ENCODE peak calls at places on chromosomes 6 and 20, in nine cellular contexts. R, K, G, N, U, E, J, A and O are unnamed samples.

GRCh38 chr20:16712541-16712947 is 17.3 kb upstream of the SNRPB2 start:
- DNase-seq in R (no peak), K (no peak), G (no peak), N (no peak), U (no peak), E (no peak), J (no peak), A (peak; percentile 36), O (no peak)

GRCh38 chr20:46226602-46227001 is 81.7 kb downstream of the CDH22 start:
- DNase-seq in R (no peak), K (no peak), G (peak; percentile 32), N (peak; percentile 4), U (no peak), E (peak; percentile 67), J (no peak), A (no peak), O (no peak)

GRCh38 chr6:34953084-34954025 is 64.3 kb downstream of the ANKS1A start:
- DNase-seq in R (peak; percentile 70), K (peak; percentile 35), G (peak; percentile 80), N (peak; percentile 79), U (no peak), E (peak; percentile 81), J (no peak), A (peak; percentile 97), O (no peak)

GRCh38 chr6:118283759-118284158 is 264.3 kb upstream of the PLN start:
- DNase-seq in R (peak; percentile 69), K (peak; percentile 79), G (peak; percentile 68), N (peak; percentile 68), U (no peak), E (peak; percentile 82), J (peak; percentile 19), A (peak; percentile 59), O (no peak)

GRCh38 chr6:52514514-52514913 is 62.3 kb downstream of the TRAM2 start:
- DNase-seq in R (no peak), K (peak; percentile 80), G (peak; percentile 81), N (peak; percentile 58), U (peak; percentile 38), E (peak; percentile 90), J (no peak), A (no peak), O (no peak)

GRCh38 chr20:7765221-7765620 is 175.0 kb downstream of the HAO1 start:
- DNase-seq in R (no peak), K (no peak), G (no peak), N (no peak), U (no peak), E (no peak), J (no peak), A (no peak), O (no peak)

GRCh38 chr6:36463686-36464085 is 20.9 kb downstream of the KCTD20 start:
- DNase-seq in R (no peak), K (peak; percentile 33), G (peak; percentile 55), N (no peak), U (no peak), E (peak; percentile 46), J (no peak), A (no peak), O (no peak)

GRCh38 chr20:56944546-56944945 is 315.4 kb downstream of the TFAP2C start:
- DNase-seq in R (no peak), K (no peak), G (no peak), N (no peak), U (no peak), E (no peak), J (no peak), A (no peak), O (no peak)

GRCh38 chr6:165573671-165574070 is 89.4 kb downstream of the PDE10A start:
- DNase-seq in R (peak; percentile 80), K (peak; percentile 96), G (peak; percentile 92), N (peak; percentile 93), U (peak; percentile 52), E (peak; percentile 94), J (no peak), A (no peak), O (no peak)

GRCh38 chr20:44017211-44017610 is 102.6 kb downstream of the TOX2 start:
- DNase-seq in R (no peak), K (no peak), G (no peak), N (no peak), U (no peak), E (no peak), J (no peak), A (no peak), O (no peak)

GRCh38 chr6:31651602-31652191 is 764 bp downstream of the BAG6 start:
- DNase-seq in R (peak; percentile 82), K (peak; percentile 77), G (peak; percentile 80), N (no peak), U (no peak), E (peak; percentile 76), J (peak; percentile 67), A (peak; percentile 89), O (no peak)

GRCh38 chr6:166262738-166263515 is 45.3 kb downstream of the PRR18 start:
- DNase-seq in R (no peak), K (no peak), G (no peak), N (no peak), U (no peak), E (no peak), J (no peak), A (no peak), O (no peak)

DNA sequence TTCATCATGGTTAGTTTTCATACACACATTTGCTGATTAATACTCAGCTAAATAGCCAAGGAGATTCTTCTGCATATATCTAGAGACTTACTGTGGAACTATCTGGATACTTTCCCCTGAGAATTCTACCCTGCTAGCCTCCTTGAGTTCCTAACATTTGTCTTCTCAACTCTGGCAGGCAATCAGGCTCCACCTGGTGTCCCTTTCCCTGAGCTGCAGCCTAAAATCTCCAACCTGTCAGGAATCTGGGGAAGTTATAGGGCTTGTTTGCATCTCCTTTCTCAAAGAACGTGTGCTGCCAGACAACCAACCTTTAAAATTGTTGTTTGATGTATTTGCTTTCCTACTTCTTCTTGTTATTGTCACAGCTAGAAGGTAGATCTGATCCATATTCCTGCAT is 73.4 kb downstream of the FUT9 start:
- DNase-seq in R (peak; percentile 9), K (no peak), G (no peak), N (no peak), U (no peak), E (no peak), J (peak; percentile 62), A (peak; percentile 20), O (no peak)
- TF ChIP-seq CTCF in R (peak; percentile 29), K (no peak), G (no peak), N (peak; percentile 29), U (no peak), E (no peak), J (peak; percentile 30), A (peak; percentile 67), O (no peak)

DNA sequence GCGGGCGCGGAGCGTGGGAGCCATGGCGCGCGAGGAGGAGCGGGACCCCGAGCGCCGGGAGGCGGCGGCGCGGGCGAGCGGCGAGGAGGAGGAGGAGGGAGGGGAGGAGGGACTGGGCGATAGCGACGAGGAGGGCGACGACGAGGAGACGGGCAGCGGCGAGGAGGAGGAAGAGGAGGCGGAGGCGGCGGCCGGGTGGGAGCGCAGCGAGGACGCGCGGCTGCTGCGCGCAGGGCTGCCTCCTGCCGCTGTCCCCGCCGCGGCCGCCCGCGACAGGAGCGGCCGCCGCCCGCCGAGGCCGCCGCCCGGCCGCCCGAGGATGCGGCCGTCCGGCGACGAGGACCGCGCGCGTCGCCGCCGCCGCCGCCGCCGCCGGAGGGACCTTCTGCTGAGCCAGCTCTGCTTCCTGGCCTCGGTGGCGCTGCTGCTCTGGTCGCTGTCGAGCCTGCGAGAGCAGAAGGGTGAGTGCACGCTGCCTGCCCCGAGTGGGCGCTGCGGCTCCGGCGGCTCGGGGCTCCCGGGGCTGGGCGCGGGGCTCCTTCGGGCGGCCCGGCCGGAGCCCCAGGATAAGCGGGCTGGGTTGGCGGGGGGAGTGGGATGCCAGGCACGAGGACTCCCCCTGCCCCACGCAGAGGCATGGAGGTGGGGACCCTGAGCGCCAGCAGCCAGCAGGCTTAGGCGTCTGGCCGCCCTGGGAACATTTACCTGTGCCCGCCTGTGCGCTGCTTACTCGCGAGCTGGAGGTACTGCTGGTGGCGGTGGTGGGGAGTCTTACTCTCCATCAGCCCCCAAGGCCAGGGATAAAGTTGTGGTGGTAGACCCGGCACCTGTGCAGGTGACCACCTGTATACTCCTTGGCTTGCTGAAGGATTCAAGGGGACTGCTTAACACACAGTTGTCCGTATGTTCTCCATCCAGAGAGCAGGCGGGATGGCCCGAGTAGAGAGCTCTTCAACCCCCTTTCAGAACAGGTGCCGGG is at the start of gene SLC24A3:
- DNase-seq in R (peak; percentile 64), K (no peak), G (no peak), N (peak; percentile 30), U (peak; percentile 70), E (peak; percentile 55), J (peak; percentile 77), A (peak; percentile 23), O (no peak)
- TF ChIP-seq CTCF in R (no peak), K (no peak), G (no peak), N (peak; percentile 42), U (peak; percentile 53), E (peak; percentile 30), J (no peak), A (peak; percentile 56), O (no peak)

DNA sequence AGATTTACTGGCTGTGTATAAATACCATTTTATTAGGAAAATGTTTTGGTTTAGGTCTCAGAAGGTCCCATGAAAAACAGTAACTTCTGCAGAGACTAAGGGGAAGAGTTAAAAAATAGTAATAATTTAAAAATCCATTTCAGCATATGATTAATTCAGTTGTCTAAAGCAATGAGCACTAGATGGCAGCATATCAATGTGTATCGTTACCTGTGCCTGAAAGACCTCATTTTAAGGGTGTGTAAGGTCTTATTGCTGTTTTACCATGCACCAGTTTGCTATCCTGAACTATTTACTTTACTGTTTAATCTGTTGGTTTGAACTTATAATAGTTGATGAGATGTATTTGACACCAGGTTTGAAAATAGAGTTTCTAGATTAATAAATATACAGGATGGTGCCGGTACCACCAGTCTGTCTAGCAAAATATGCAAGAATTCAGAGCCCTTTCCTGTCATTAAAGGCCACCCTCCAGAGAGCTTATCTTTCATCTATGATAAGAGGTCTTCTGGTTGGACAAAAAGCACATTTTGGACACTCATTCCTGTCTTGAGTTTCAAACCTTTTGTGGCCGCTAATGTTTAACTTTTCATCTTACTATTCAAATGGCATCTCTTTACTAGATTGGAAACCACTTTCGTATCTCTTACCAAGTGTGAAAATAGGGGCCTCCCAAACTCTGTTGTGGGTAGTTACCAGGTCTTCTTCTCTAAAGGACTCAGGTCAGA is 8.9 kb upstream of the AHI1 start:
- DNase-seq in R (peak; percentile 38), K (peak; percentile 82), G (peak; percentile 74), N (peak; percentile 65), U (no peak), E (peak; percentile 78), J (no peak), A (peak; percentile 45), O (no peak)
- TF ChIP-seq CTCF in R (peak; percentile 76), K (peak; percentile 49), G (peak; percentile 68), N (peak; percentile 51), U (peak; percentile 69), E (peak; percentile 39), J (no peak), A (peak; percentile 71), O (no peak)

GRCh38 chr6:113015249-113015648 is 668.1 kb downstream of the RFPL4B start:
- DNase-seq in R (no peak), K (peak; percentile 92), G (peak; percentile 83), N (peak; percentile 49), U (peak; percentile 14), E (peak; percentile 88), J (no peak), A (no peak), O (no peak)

GRCh38 chr6:113017316-113017715 is 670.2 kb downstream of the RFPL4B start:
- DNase-seq in R (no peak), K (no peak), G (no peak), N (no peak), U (no peak), E (no peak), J (no peak), A (no peak), O (no peak)

GRCh38 chr6:113019176-113019575 is 672.0 kb downstream of the RFPL4B start:
- DNase-seq in R (no peak), K (no peak), G (no peak), N (no peak), U (no peak), E (no peak), J (no peak), A (no peak), O (no peak)

GRCh38 chr6:113018351-113019151 is 671.4 kb downstream of the RFPL4B start:
- DNase-seq in R (peak; percentile 41), K (peak; percentile 96), G (peak; percentile 74), N (peak; percentile 98), U (no peak), E (peak; percentile 90), J (no peak), A (no peak), O (no peak)
- TF ChIP-seq CTCF in R (no peak), K (no peak), G (no peak), N (no peak), U (no peak), E (no peak), J (no peak), A (no peak), O (no peak)